ENCODE peak calls at places on chromosomes 3 and 15, in nine cellular contexts. One of them, this sample, is unnamed.
A peak's percentile ranks its signal among the peaks of the same experiment; 100 is the strongest.

GRCh38 chr3:162489853-162490252 is 993.2 kb downstream of the OTOL1 start:
- DNase-seq in cardiac fibroblast: no peak
- DNase-seq in WERI-Rb-1: no peak
- DNase-seq in cardiac muscle cell: peak; percentile 31
- DNase-seq in heart left ventricle: no peak
- DNase-seq in dorsolateral prefrontal cortex: no peak
- DNase-seq in HL-60: no peak
- DNase-seq in fibroblast of pulmonary artery: peak; percentile 56
- DNase-seq in uterus: no peak
- DNase-seq in this sample: no peak

GRCh38 chr15:91077029-91077428 is 23.0 kb upstream of the SV2B start:
- DNase-seq in cardiac fibroblast: no peak
- DNase-seq in WERI-Rb-1: no peak
- DNase-seq in cardiac muscle cell: no peak
- DNase-seq in heart left ventricle: no peak
- DNase-seq in dorsolateral prefrontal cortex: no peak
- DNase-seq in HL-60: no peak
- DNase-seq in fibroblast of pulmonary artery: no peak
- DNase-seq in uterus: no peak
- DNase-seq in this sample: no peak

GRCh38 chr3:9769426-9770275 is at the start of gene CAMK1:
- DNase-seq in cardiac fibroblast: peak; percentile 78
- DNase-seq in WERI-Rb-1: peak; percentile 79
- DNase-seq in cardiac muscle cell: peak; percentile 88
- DNase-seq in heart left ventricle: peak; percentile 88
- DNase-seq in dorsolateral prefrontal cortex: peak; percentile 84
- DNase-seq in HL-60: no peak
- DNase-seq in fibroblast of pulmonary artery: peak; percentile 65
- DNase-seq in uterus: peak; percentile 88
- DNase-seq in this sample: no peak

GRCh38 chr3:134350266-134350665 is 24.0 kb downstream of the AMOTL2 start:
- DNase-seq in cardiac fibroblast: no peak
- DNase-seq in WERI-Rb-1: no peak
- DNase-seq in cardiac muscle cell: no peak
- DNase-seq in heart left ventricle: no peak
- DNase-seq in dorsolateral prefrontal cortex: no peak
- DNase-seq in HL-60: no peak
- DNase-seq in fibroblast of pulmonary artery: no peak
- DNase-seq in uterus: peak; percentile 7
- DNase-seq in this sample: no peak

GRCh38 chr3:14678015-14678503 is 3.1 kb downstream of the C3orf20 start:
- DNase-seq in cardiac fibroblast: no peak
- DNase-seq in WERI-Rb-1: no peak
- DNase-seq in cardiac muscle cell: peak; percentile 5
- DNase-seq in heart left ventricle: no peak
- DNase-seq in dorsolateral prefrontal cortex: no peak
- DNase-seq in HL-60: no peak
- DNase-seq in fibroblast of pulmonary artery: no peak
- DNase-seq in uterus: no peak
- DNase-seq in this sample: no peak

GRCh38 chr3:112619295-112619694 is 21.6 kb downstream of the CCDC80 start:
- DNase-seq in cardiac fibroblast: no peak
- DNase-seq in WERI-Rb-1: no peak
- DNase-seq in cardiac muscle cell: no peak
- DNase-seq in heart left ventricle: no peak
- DNase-seq in dorsolateral prefrontal cortex: no peak
- DNase-seq in HL-60: no peak
- DNase-seq in fibroblast of pulmonary artery: no peak
- DNase-seq in uterus: no peak
- DNase-seq in this sample: no peak

GRCh38 chr15:88341653-88342052 is 85.1 kb upstream of the NTRK3 start:
- DNase-seq in cardiac fibroblast: no peak
- DNase-seq in WERI-Rb-1: no peak
- DNase-seq in cardiac muscle cell: no peak
- DNase-seq in heart left ventricle: no peak
- DNase-seq in dorsolateral prefrontal cortex: no peak
- DNase-seq in HL-60: no peak
- DNase-seq in fibroblast of pulmonary artery: no peak
- DNase-seq in uterus: no peak
- DNase-seq in this sample: no peak

GRCh38 chr3:113629941-113630340 is 66.5 kb downstream of the USF3 start:
- DNase-seq in cardiac fibroblast: no peak
- DNase-seq in WERI-Rb-1: peak; percentile 30
- DNase-seq in cardiac muscle cell: no peak
- DNase-seq in heart left ventricle: no peak
- DNase-seq in dorsolateral prefrontal cortex: no peak
- DNase-seq in HL-60: no peak
- DNase-seq in fibroblast of pulmonary artery: no peak
- DNase-seq in uterus: no peak
- DNase-seq in this sample: no peak

GRCh38 chr3:52437326-52438103 is 7.4 kb downstream of the SEMA3G start:
- DNase-seq in cardiac fibroblast: no peak
- DNase-seq in WERI-Rb-1: no peak
- DNase-seq in cardiac muscle cell: no peak
- DNase-seq in heart left ventricle: peak; percentile 27
- DNase-seq in dorsolateral prefrontal cortex: no peak
- DNase-seq in HL-60: no peak
- DNase-seq in fibroblast of pulmonary artery: no peak
- DNase-seq in uterus: peak; percentile 17
- DNase-seq in this sample: no peak

GRCh38 chr3:9314796-9315195 is 48.1 kb upstream of the THUMPD3 start:
- DNase-seq in cardiac fibroblast: no peak
- DNase-seq in WERI-Rb-1: no peak
- DNase-seq in cardiac muscle cell: no peak
- DNase-seq in heart left ventricle: no peak
- DNase-seq in dorsolateral prefrontal cortex: no peak
- DNase-seq in HL-60: no peak
- DNase-seq in fibroblast of pulmonary artery: no peak
- DNase-seq in uterus: no peak
- DNase-seq in this sample: no peak

GRCh38 chr3:139434764-139435291 is 41.5 kb downstream of the RBP2 start:
- DNase-seq in cardiac fibroblast: peak; percentile 82
- DNase-seq in WERI-Rb-1: no peak
- DNase-seq in cardiac muscle cell: no peak
- DNase-seq in heart left ventricle: no peak
- DNase-seq in dorsolateral prefrontal cortex: no peak
- DNase-seq in HL-60: peak; percentile 14
- DNase-seq in fibroblast of pulmonary artery: peak; percentile 86
- DNase-seq in uterus: no peak
- DNase-seq in this sample: no peak

GRCh38 chr3:156307704-156308103 is 187.3 kb downstream of the KCNAB1 start:
- DNase-seq in cardiac fibroblast: peak; percentile 86
- DNase-seq in WERI-Rb-1: no peak
- DNase-seq in cardiac muscle cell: no peak
- DNase-seq in heart left ventricle: peak; percentile 59
- DNase-seq in dorsolateral prefrontal cortex: no peak
- DNase-seq in HL-60: no peak
- DNase-seq in fibroblast of pulmonary artery: peak; percentile 87
- DNase-seq in uterus: peak; percentile 56
- DNase-seq in this sample: peak; percentile 73

GRCh38 chr15:69783211-69783610 is 314.5 kb downstream of the TLE3 start:
- DNase-seq in cardiac fibroblast: no peak
- DNase-seq in WERI-Rb-1: peak; percentile 49
- DNase-seq in cardiac muscle cell: no peak
- DNase-seq in heart left ventricle: no peak
- DNase-seq in dorsolateral prefrontal cortex: no peak
- DNase-seq in HL-60: no peak
- DNase-seq in fibroblast of pulmonary artery: no peak
- DNase-seq in uterus: no peak
- DNase-seq in this sample: no peak

DNA sequence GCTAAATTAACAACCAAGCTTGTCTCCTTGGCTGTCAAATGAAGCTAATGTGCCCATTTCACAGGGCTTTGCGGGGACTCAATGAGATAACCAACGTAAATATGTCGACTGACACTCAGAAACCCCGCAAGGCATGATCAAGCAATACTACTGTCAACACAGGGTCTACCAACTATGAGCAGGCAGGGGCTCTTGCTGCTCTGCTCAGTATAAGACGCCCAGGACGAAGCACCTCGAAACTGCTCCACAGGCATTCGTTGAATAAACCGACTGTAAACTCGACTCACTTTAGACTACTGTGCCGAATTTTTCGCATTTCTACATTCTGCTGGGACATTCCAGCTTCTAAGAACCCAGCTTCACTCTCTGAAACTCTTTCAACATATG is 55.0 kb downstream of the FEZF2 start:
- DNase-seq in cardiac fibroblast: no peak
- DNase-seq in WERI-Rb-1: peak; percentile 11
- DNase-seq in cardiac muscle cell: no peak
- DNase-seq in heart left ventricle: no peak
- DNase-seq in dorsolateral prefrontal cortex: no peak
- DNase-seq in HL-60: no peak
- DNase-seq in fibroblast of pulmonary artery: no peak
- DNase-seq in uterus: no peak
- DNase-seq in this sample: no peak
- H3K4me3 ChIP-seq in cardiac fibroblast: peak overlapping the region; percentile 70
- H3K4me3 ChIP-seq in WERI-Rb-1: peak overlapping the region; percentile 74
- H3K4me3 ChIP-seq in cardiac muscle cell: peak overlapping the region; percentile 69
- H3K4me3 ChIP-seq in heart left ventricle: peak overlapping the region; percentile 66
- H3K4me3 ChIP-seq in dorsolateral prefrontal cortex: peak overlapping the region; percentile 73
- H3K4me3 ChIP-seq in HL-60: no peak overlapping the region
- H3K4me3 ChIP-seq in fibroblast of pulmonary artery: peak overlapping the region; percentile 81
- H3K4me3 ChIP-seq in uterus: peak overlapping the region; percentile 47
- H3K4me3 ChIP-seq in this sample: peak overlapping the region; percentile 60

DNA sequence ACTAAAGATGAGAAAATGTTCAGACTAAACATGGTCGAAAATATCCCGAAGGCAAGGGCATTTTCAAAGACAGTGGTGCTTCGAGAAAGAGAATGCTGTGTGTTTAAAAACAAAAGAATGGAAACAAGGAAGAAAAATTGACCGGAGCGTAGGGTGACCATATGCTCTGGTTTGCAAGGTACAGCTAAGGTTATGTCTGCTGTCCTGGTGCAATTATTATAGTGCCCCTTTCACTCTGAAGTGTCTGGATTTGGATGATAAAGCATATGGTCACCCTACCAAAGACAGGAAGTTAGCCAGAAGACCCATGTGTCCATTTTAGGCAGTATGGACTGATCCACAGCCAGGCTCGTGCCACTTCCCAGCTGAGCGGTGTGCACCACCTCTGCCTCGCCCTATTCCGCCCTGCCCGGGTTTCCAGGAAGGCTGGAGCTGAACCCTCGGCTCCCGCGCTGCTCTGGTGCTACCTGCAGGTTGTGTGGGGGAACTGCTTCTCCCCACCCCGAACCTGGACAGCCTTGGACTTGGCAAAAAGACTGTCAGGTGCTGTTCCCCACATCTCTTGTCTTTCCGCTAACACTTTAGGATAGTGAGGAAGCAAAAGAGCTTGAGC is 25.2 kb downstream of the GOLGA6D start:
- DNase-seq in cardiac fibroblast: peak; percentile 16
- DNase-seq in WERI-Rb-1: peak; percentile 87
- DNase-seq in cardiac muscle cell: peak; percentile 57
- DNase-seq in heart left ventricle: no peak
- DNase-seq in dorsolateral prefrontal cortex: no peak
- DNase-seq in HL-60: peak; percentile 33
- DNase-seq in fibroblast of pulmonary artery: peak; percentile 24
- DNase-seq in uterus: no peak
- DNase-seq in this sample: no peak
- TF ChIP-seq CTCF in cardiac fibroblast: peak; percentile 65
- TF ChIP-seq CTCF in WERI-Rb-1: peak; percentile 95
- TF ChIP-seq CTCF in cardiac muscle cell: peak; percentile 42
- TF ChIP-seq CTCF in heart left ventricle: no peak
- TF ChIP-seq CTCF in dorsolateral prefrontal cortex: no peak
- TF ChIP-seq CTCF in HL-60: peak; percentile 60
- TF ChIP-seq CTCF in fibroblast of pulmonary artery: peak; percentile 41
- TF ChIP-seq CTCF in uterus: no peak
- TF ChIP-seq CTCF in this sample: peak; percentile 48

DNA sequence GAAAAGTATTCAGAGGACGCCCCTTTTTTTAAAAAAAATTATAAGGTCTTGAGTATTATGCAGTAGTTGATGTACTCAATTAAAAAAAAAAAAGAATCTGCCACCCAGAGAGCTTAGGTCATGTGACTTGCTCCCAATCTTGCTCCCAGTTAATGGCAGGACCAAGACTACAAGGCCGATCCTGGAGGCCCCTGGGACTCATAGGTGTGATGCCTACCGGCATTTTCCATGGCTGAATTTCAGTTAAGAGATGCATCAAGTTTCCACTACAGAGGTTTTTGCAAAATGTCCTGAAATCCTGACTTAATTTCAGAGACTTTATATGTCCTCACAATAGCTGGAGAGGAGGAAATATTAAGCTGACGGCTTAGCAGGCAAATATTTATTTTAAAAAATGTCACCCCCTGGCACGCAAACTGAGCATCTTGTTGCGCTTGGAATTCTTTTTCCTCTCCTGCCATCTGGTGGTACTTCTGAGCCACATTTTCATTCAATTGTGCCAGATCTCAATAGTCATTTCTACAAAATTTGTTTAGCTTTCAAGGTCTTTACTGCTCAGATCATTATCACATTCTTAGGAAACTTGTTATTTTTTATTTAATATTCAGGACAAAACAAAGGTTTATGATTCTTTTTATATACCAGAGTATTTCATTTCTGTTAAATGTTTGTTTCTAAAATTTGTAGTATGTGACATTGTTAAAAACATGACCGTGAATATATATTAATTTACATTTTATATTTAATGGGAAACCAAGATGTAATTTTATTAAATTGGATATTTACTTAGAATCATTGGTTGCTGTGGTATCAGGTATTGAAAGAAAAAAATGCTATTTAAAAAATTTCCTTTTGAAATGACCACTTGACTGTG is 189.1 kb upstream of the THRB start:
- DNase-seq in cardiac fibroblast: peak; percentile 83
- DNase-seq in WERI-Rb-1: no peak
- DNase-seq in cardiac muscle cell: peak; percentile 40
- DNase-seq in heart left ventricle: no peak
- DNase-seq in dorsolateral prefrontal cortex: no peak
- DNase-seq in HL-60: no peak
- DNase-seq in fibroblast of pulmonary artery: peak; percentile 82
- DNase-seq in uterus: no peak
- DNase-seq in this sample: peak; percentile 47
- H3K4me3 ChIP-seq in cardiac fibroblast: no peak overlapping the region
- H3K4me3 ChIP-seq in WERI-Rb-1: no peak overlapping the region
- H3K4me3 ChIP-seq in cardiac muscle cell: no peak overlapping the region
- H3K4me3 ChIP-seq in heart left ventricle: no peak overlapping the region
- H3K4me3 ChIP-seq in dorsolateral prefrontal cortex: peak overlapping the region; percentile 46
- H3K4me3 ChIP-seq in HL-60: no peak overlapping the region
- H3K4me3 ChIP-seq in fibroblast of pulmonary artery: no peak overlapping the region
- H3K4me3 ChIP-seq in uterus: no peak overlapping the region
- H3K4me3 ChIP-seq in this sample: no peak overlapping the region

DNA sequence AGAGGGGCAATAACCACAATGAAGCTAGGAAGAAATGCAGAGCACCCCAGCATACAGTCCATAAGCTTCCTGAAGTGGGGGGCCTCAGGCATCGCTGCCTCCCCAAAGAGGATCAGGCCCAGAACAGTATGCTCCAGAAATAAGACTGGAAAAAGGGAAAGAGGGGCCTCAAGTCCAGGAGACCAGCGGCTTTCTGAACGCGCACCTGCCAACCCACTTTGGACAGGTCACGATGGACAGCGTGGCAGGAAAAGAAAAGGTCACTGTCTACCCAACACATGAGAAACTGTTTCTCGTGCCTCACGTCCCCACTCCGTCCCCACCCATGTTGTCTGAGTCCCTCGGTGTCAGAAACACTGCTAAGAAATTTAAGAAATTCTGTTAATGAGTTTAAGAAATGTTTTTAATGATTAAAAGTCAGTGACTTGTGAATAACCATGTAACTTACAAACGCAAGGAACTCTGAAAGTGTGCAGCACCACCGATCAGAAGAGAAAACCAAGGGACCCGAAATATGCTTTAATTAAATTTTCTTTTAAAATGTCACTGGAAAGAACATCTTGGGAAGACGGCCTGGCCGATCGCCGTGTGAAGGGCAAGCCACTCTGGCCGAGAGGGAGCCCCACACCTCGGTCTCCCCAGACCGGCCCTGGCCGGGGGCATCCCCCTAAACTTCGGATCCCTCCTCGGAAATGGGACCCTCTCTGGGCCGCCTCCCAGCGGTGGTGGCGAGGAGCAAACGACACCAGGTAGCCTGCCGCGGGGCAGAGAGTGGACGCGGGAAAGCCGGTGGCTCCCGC is 1.7 kb upstream of the PPARG start:
- DNase-seq in cardiac fibroblast: peak; percentile 29
- DNase-seq in WERI-Rb-1: peak; percentile 33
- DNase-seq in cardiac muscle cell: peak; percentile 9
- DNase-seq in heart left ventricle: peak; percentile 48
- DNase-seq in dorsolateral prefrontal cortex: no peak
- DNase-seq in HL-60: no peak
- DNase-seq in fibroblast of pulmonary artery: no peak
- DNase-seq in uterus: peak; percentile 48
- DNase-seq in this sample: no peak
- TF ChIP-seq CTCF in cardiac fibroblast: peak; percentile 27
- TF ChIP-seq CTCF in WERI-Rb-1: peak; percentile 7
- TF ChIP-seq CTCF in cardiac muscle cell: no peak
- TF ChIP-seq CTCF in heart left ventricle: no peak
- TF ChIP-seq CTCF in dorsolateral prefrontal cortex: no peak
- TF ChIP-seq CTCF in HL-60: no peak
- TF ChIP-seq CTCF in fibroblast of pulmonary artery: peak; percentile 22
- TF ChIP-seq CTCF in uterus: no peak
- TF ChIP-seq CTCF in this sample: peak; percentile 22